ENCODE peak calls at places on chromosomes 5 and 9, in five cellular contexts. One of them, this sample, is unnamed.
A peak's percentile ranks its signal among the peaks of the same experiment; 100 is the strongest.

GRCh38 chr5:150789431-150789830 is 10.9 kb downstream of the SMIM3 start:
- DNase-seq in HCT116: no peak
- DNase-seq in HepG2: no peak
- DNase-seq in K562: no peak
- DNase-seq in H1: no peak
- DNase-seq in this sample: no peak

GRCh38 chr9:111909444-111909843 is 12.8 kb downstream of the UGCG start:
- DNase-seq in HCT116: no peak
- DNase-seq in HepG2: no peak
- DNase-seq in K562: no peak
- DNase-seq in H1: no peak
- DNase-seq in this sample: no peak

GRCh38 chr5:83036991-83037390 is 40.2 kb downstream of the TMEM167A start:
- DNase-seq in HCT116: no peak
- DNase-seq in HepG2: no peak
- DNase-seq in K562: no peak
- DNase-seq in H1: no peak
- DNase-seq in this sample: no peak

GRCh38 chr9:118271936-118272335 is 567.7 kb downstream of the TLR4 start:
- DNase-seq in HCT116: no peak
- DNase-seq in HepG2: no peak
- DNase-seq in K562: no peak
- DNase-seq in H1: no peak
- DNase-seq in this sample: no peak

GRCh38 chr5:162067651-162068411 is at the start of gene GABRG2:
- DNase-seq in HCT116: no peak
- DNase-seq in HepG2: no peak
- DNase-seq in K562: no peak
- DNase-seq in H1: no peak
- DNase-seq in this sample: no peak

GRCh38 chr5:77128411-77129061 is 41.5 kb upstream of the ZBED3 start:
- DNase-seq in HCT116: no peak
- DNase-seq in HepG2: no peak
- DNase-seq in K562: no peak
- DNase-seq in H1: no peak
- DNase-seq in this sample: no peak

GRCh38 chr9:77632652-77633051 is 15.5 kb downstream of the GNA14 start:
- DNase-seq in HCT116: no peak
- DNase-seq in HepG2: no peak
- DNase-seq in K562: no peak
- DNase-seq in H1: no peak
- DNase-seq in this sample: no peak

GRCh38 chr5:32562841-32563240 is 22.5 kb upstream of the SUB1 start:
- DNase-seq in HCT116: no peak
- DNase-seq in HepG2: no peak
- DNase-seq in K562: no peak
- DNase-seq in H1: no peak
- DNase-seq in this sample: no peak

GRCh38 chr9:94553029-94553938 is 1.6 kb upstream of the PCAT7 start:
- DNase-seq in HCT116: no peak
- DNase-seq in HepG2: peak; percentile 80
- DNase-seq in K562: no peak
- DNase-seq in H1: no peak
- DNase-seq in this sample: no peak

GRCh38 chr5:65172486-65173129 is 309.1 kb downstream of the ADAMTS6 start:
- DNase-seq in HCT116: no peak
- DNase-seq in HepG2: no peak
- DNase-seq in K562: no peak
- DNase-seq in H1: no peak
- DNase-seq in this sample: no peak

GRCh38 chr5:83510199-83510730 is 38.7 kb downstream of the VCAN start:
- DNase-seq in HCT116: no peak
- DNase-seq in HepG2: no peak
- DNase-seq in K562: no peak
- DNase-seq in H1: no peak
- DNase-seq in this sample: peak; percentile 21

GRCh38 chr5:76422175-76422574 is 19.1 kb downstream of the IQGAP2 start:
- DNase-seq in HCT116: no peak
- DNase-seq in HepG2: no peak
- DNase-seq in K562: no peak
- DNase-seq in H1: no peak
- DNase-seq in this sample: no peak

GRCh38 chr9:89888677-89889076 is 283.9 kb downstream of the GADD45G start:
- DNase-seq in HCT116: no peak
- DNase-seq in HepG2: no peak
- DNase-seq in K562: no peak
- DNase-seq in H1: no peak
- DNase-seq in this sample: no peak

GRCh38 chr5:7871560-7872113 is 2.7 kb downstream of the MTRR start:
- DNase-seq in HCT116: no peak
- DNase-seq in HepG2: no peak
- DNase-seq in K562: no peak
- DNase-seq in H1: no peak
- DNase-seq in this sample: no peak
- TF ChIP-seq SIN3A in HCT116: no peak
- TF ChIP-seq SIN3A in HepG2: no peak
- TF ChIP-seq SIN3A in K562: no peak
- TF ChIP-seq SIN3A in H1: no peak
- TF ChIP-seq SIN3A in this sample: no peak

DNA sequence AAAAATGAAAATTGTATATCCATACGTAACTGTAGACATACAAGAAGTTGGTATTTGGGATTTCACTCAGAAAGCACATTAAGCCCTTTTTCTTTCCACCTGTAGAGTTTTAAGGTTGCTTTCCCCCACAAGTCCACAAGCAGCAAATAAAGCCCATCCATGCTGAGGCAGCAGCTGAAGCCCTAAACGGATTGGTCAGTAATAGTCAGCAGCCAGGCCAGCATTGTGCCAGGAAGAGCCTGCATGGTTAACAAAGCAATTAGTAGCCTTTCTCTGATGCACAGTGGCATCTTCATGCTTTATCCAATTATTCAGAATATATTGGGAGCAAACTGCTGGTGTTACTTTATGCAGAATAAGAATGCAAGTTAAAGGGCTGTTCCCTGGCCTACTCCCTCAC is 16.2 kb downstream of the EBF1 start:
- DNase-seq in HCT116: no peak
- DNase-seq in HepG2: no peak
- DNase-seq in K562: no peak
- DNase-seq in H1: no peak
- DNase-seq in this sample: no peak
- TF ChIP-seq POLR2AphosphoS5 in HCT116: no peak
- TF ChIP-seq POLR2AphosphoS5 in HepG2: no peak
- TF ChIP-seq POLR2AphosphoS5 in K562: no peak
- TF ChIP-seq POLR2AphosphoS5 in H1: no peak
- TF ChIP-seq POLR2AphosphoS5 in this sample: no peak

GRCh38 chr5:120678279-120678678 is 214.2 kb downstream of the PRR16 start:
- DNase-seq in HCT116: no peak
- DNase-seq in HepG2: no peak
- DNase-seq in K562: no peak
- DNase-seq in H1: no peak
- DNase-seq in this sample: no peak

GRCh38 chr5:120683580-120683979 is 219.5 kb downstream of the PRR16 start:
- DNase-seq in HCT116: no peak
- DNase-seq in HepG2: no peak
- DNase-seq in K562: no peak
- DNase-seq in H1: no peak
- DNase-seq in this sample: peak; percentile 15

GRCh38 chr5:120684749-120685415 is 220.8 kb downstream of the PRR16 start:
- DNase-seq in HCT116: no peak
- DNase-seq in HepG2: no peak
- DNase-seq in K562: no peak
- DNase-seq in H1: no peak
- DNase-seq in this sample: peak; percentile 41

GRCh38 chr5:120684213-120684612 is 220.1 kb downstream of the PRR16 start:
- DNase-seq in HCT116: peak; percentile 8
- DNase-seq in HepG2: no peak
- DNase-seq in K562: no peak
- DNase-seq in H1: no peak
- DNase-seq in this sample: no peak

DNA sequence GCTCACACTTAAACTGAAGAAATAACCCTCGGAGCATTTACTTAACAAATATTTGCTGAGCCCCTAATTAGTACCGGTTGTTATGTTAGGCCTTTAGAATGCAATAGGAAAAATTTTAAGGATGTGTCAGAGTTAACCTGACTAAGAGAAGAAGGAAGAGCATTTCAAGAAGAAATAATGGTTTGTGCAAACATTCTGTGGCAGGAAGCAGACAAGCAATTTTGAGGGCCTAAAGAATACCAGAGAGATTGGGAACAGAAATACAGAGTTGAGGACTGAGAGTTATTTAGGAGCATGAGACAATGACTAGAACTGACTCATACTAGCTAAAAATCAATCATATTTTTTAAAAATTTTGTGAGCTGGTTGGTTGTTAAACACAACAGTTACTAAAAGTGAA is 218.8 kb downstream of the PRR16 start:
- DNase-seq in HCT116: no peak
- DNase-seq in HepG2: no peak
- DNase-seq in K562: no peak
- DNase-seq in H1: no peak
- DNase-seq in this sample: no peak
- H3K27ac ChIP-seq in HCT116: no peak overlapping the region
- H3K27ac ChIP-seq in HepG2: no peak overlapping the region
- H3K27ac ChIP-seq in K562: no peak overlapping the region
- H3K27ac ChIP-seq in H1: no peak overlapping the region
- H3K27ac ChIP-seq in this sample: peak overlapping the region; percentile 79

DNA sequence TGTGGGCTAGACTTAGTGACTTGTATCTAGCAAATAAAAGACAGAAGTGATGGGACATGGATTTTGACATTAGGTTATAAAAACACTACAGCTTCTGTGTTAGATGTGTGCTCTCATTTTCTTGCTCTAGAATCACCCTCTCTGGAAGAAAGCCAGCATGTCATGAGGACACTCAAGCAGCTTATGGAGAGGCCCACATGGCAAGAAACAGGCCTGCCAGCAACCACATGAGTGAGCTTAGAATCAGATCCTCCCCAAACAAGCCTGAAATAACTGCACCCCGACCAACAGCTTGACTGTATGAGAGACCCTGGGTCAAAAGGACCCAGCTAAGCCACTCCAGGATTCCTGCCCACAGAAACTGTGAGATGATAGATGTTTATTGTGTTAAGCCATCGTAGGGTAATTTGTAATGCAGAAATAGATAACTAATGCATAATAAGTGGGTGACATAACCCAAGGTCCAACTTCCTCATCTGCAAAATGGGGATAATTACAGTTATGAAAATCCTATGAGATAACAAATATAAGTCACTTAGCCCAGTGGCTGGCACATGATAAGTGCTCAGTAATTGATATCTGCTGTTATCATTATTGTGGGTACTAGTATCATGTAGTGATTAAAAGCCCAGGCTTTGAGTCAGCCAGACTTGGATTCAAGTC is 86.5 kb downstream of the KLHL3 start:
- DNase-seq in HCT116: no peak
- DNase-seq in HepG2: no peak
- DNase-seq in K562: no peak
- DNase-seq in H1: no peak
- DNase-seq in this sample: no peak
- TF ChIP-seq SIN3A in HCT116: no peak
- TF ChIP-seq SIN3A in HepG2: no peak
- TF ChIP-seq SIN3A in K562: no peak
- TF ChIP-seq SIN3A in H1: no peak
- TF ChIP-seq SIN3A in this sample: no peak

DNA sequence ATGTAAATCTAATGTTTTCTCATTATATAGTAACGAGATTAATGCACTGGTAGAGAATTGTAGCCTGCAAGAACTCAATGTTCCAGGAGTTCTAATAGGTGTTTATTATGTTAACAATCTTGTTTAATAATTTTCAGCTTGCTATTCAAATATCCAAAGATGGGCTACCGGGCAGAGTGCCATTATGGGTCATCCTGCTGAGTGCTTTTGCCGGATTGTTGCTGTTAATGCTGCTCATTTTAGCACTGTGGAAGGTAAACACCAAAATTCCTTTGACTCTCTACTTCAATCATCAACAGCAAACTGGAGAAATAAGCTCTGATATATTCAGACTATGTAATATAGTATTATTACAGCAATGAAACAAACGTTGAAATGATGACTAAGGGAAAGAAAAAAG is 41.9 kb upstream of the ITGA2 start:
- DNase-seq in HCT116: no peak
- DNase-seq in HepG2: no peak
- DNase-seq in K562: no peak
- DNase-seq in H1: no peak
- DNase-seq in this sample: no peak
- TF ChIP-seq POLR2AphosphoS5 in HCT116: no peak
- TF ChIP-seq POLR2AphosphoS5 in HepG2: no peak
- TF ChIP-seq POLR2AphosphoS5 in K562: no peak
- TF ChIP-seq POLR2AphosphoS5 in H1: no peak
- TF ChIP-seq POLR2AphosphoS5 in this sample: no peak

GRCh38 chr9:131722260-131722659 is 17.6 kb downstream of the RAPGEF1 start:
- DNase-seq in HCT116: no peak
- DNase-seq in HepG2: no peak
- DNase-seq in K562: no peak
- DNase-seq in H1: no peak
- DNase-seq in this sample: peak; percentile 40

GRCh38 chr9:131721096-131721495 is 18.8 kb downstream of the RAPGEF1 start:
- DNase-seq in HCT116: no peak
- DNase-seq in HepG2: no peak
- DNase-seq in K562: no peak
- DNase-seq in H1: no peak
- DNase-seq in this sample: no peak

GRCh38 chr9:131717719-131718460 is 22.0 kb downstream of the RAPGEF1 start:
- DNase-seq in HCT116: no peak
- DNase-seq in HepG2: no peak
- DNase-seq in K562: no peak
- DNase-seq in H1: no peak
- DNase-seq in this sample: no peak

GRCh38 chr9:131719262-131719908 is 20.5 kb downstream of the RAPGEF1 start:
- DNase-seq in HCT116: no peak
- DNase-seq in HepG2: no peak
- DNase-seq in K562: no peak
- DNase-seq in H1: no peak
- DNase-seq in this sample: peak; percentile 64

GRCh38 chr9:131720330-131720729 is 19.5 kb downstream of the RAPGEF1 start:
- DNase-seq in HCT116: no peak
- DNase-seq in HepG2: no peak
- DNase-seq in K562: no peak
- DNase-seq in H1: no peak
- DNase-seq in this sample: no peak
- H3K27ac ChIP-seq in HCT116: no peak overlapping the region
- H3K27ac ChIP-seq in HepG2: no peak overlapping the region
- H3K27ac ChIP-seq in K562: no peak overlapping the region
- H3K27ac ChIP-seq in H1: no peak overlapping the region
- H3K27ac ChIP-seq in this sample: no peak overlapping the region

GRCh38 chr9:131640438-131641181 is 95.3 kb downstream of the PRRT1B start:
- DNase-seq in HCT116: no peak
- DNase-seq in HepG2: no peak
- DNase-seq in K562: no peak
- DNase-seq in H1: no peak
- DNase-seq in this sample: no peak
- TF ChIP-seq SIN3A in HCT116: no peak
- TF ChIP-seq SIN3A in HepG2: no peak
- TF ChIP-seq SIN3A in K562: no peak
- TF ChIP-seq SIN3A in H1: no peak
- TF ChIP-seq SIN3A in this sample: no peak

DNA sequence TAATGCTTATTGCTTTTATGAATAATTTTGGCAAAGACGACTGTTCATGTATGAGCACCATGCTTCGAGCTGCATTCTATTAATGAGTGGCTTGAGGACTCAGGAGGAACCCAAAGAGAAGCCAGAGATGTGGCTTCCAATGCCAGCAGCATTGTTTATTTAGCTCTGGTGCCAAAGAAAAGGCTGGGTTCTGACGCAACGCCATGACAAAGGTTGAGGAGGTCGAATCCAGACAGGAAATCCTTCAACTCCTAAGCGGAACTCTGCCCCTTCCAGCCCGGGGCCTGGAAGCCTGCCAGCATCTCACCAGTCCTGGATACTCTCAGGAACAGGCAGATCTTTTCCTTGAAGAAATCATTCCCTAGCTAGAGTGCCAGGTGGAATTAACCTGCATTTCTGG is 104.4 kb downstream of the ARHGAP26 start:
- DNase-seq in HCT116: no peak
- DNase-seq in HepG2: peak; percentile 67
- DNase-seq in K562: no peak
- DNase-seq in H1: no peak
- DNase-seq in this sample: no peak
- TF ChIP-seq POLR2AphosphoS5 in HCT116: no peak
- TF ChIP-seq POLR2AphosphoS5 in HepG2: no peak
- TF ChIP-seq POLR2AphosphoS5 in K562: no peak
- TF ChIP-seq POLR2AphosphoS5 in H1: no peak
- TF ChIP-seq POLR2AphosphoS5 in this sample: no peak

This sample was measured in SK-N-SH.